ENCODE peak calls at places on chromosomes 1 and 21, in nine cellular contexts. Z, L, N, U, B, P, M, C and O are unnamed samples. For H3K9me3, the result is how much of the 10 kb centered on the place peaks cover.

GRCh38 chr1:94883688-94884087 is 43.2 kb downstream of the CNN3 start:
- DNase-seq in Z (peak), L (peak), N (peak), U (peak), B (no peak), P (no peak), M (no peak), C (no peak), O (no peak)

GRCh38 chr21:41932576-41933258 is 21.1 kb downstream of the C2CD2 start:
- DNase-seq in Z (peak), L (no peak), N (no peak), U (no peak), B (peak), P (peak), M (no peak), C (peak), O (peak)

GRCh38 chr1:77430966-77431735 is 149.3 kb downstream of the AK5 start:
- DNase-seq in Z (no peak), L (no peak), N (no peak), U (no peak), B (no peak), P (no peak), M (no peak), C (no peak), O (no peak)

GRCh38 chr1:42913426-42914091 is 45.1 kb downstream of the SLC2A1 start:
- DNase-seq in Z (peak), L (peak), N (no peak), U (peak), B (peak), P (no peak), M (peak), C (peak), O (no peak)

GRCh38 chr1:210072891-210073509 is 135.0 kb downstream of the SYT14 start:
- DNase-seq in Z (no peak), L (no peak), N (no peak), U (no peak), B (no peak), P (no peak), M (no peak), C (no peak), O (no peak)

GRCh38 chr1:189305279-189305678 is 1172.4 kb downstream of the BRINP3 start:
- DNase-seq in Z (no peak), L (no peak), N (no peak), U (no peak), B (no peak), P (no peak), M (no peak), C (no peak), O (no peak)

GRCh38 chr1:173475564-173476196 is 1.5 kb upstream of the PRDX6 start:
- DNase-seq in Z (peak), L (no peak), N (no peak), U (peak), B (peak), P (no peak), M (no peak), C (no peak), O (peak)

GRCh38 chr1:32100359-32100758 is 7.5 kb upstream of the KPNA6 start:
- DNase-seq in Z (no peak), L (no peak), N (no peak), U (no peak), B (no peak), P (no peak), M (no peak), C (no peak), O (no peak)

GRCh38 chr1:153394391-153394790 is 3.5 kb upstream of the S100A8 start:
- DNase-seq in Z (no peak), L (no peak), N (peak), U (no peak), B (no peak), P (no peak), M (no peak), C (no peak), O (no peak)

GRCh38 chr1:156489166-156489934 is 11.2 kb downstream of the MEF2D start:
- DNase-seq in Z (no peak), L (peak), N (no peak), U (peak), B (no peak), P (peak), M (peak), C (no peak), O (no peak)

GRCh38 chr1:55725378-55725777 is 510.2 kb upstream of the USP24 start:
- DNase-seq in Z (peak), L (no peak), N (no peak), U (no peak), B (no peak), P (no peak), M (no peak), C (no peak), O (no peak)

GRCh38 chr1:181551249-181551648 is 67.9 kb downstream of the CACNA1E start:
- DNase-seq in Z (peak), L (no peak), N (no peak), U (no peak), B (no peak), P (no peak), M (no peak), C (no peak), O (no peak)

GRCh38 chr1:179302076-179302475 is 8.5 kb downstream of the SOAT1 start:
- DNase-seq in Z (no peak), L (no peak), N (no peak), U (no peak), B (no peak), P (no peak), M (no peak), C (no peak), O (no peak)

GRCh38 chr1:76068542-76068941 is 6.0 kb upstream of the ST6GALNAC3 start:
- DNase-seq in Z (peak), L (no peak), N (no peak), U (no peak), B (no peak), P (no peak), M (no peak), C (no peak), O (no peak)

GRCh38 chr1:2636733-2637132 is 3.9 kb upstream of the MMEL1 start:
- DNase-seq in Z (no peak), L (no peak), N (peak), U (no peak), B (no peak), P (no peak), M (no peak), C (no peak), O (peak)

GRCh38 chr1:164360265-164360664 is 198.7 kb upstream of the PBX1 start:
- DNase-seq in Z (no peak), L (no peak), N (no peak), U (no peak), B (no peak), P (no peak), M (no peak), C (no peak), O (no peak)

GRCh38 chr21:45957986-45958610 is 23.5 kb upstream of the COL6A1 start:
- DNase-seq in Z (peak), L (no peak), N (peak), U (no peak), B (no peak), P (no peak), M (no peak), C (no peak), O (no peak)

GRCh38 chr1:92365378-92366044 is 66.7 kb downstream of the RPAP2 start:
- DNase-seq in Z (no peak), L (no peak), N (no peak), U (no peak), B (no peak), P (no peak), M (no peak), C (no peak), O (no peak)

GRCh38 chr21:39562791-39563770 is 49.7 kb upstream of the B3GALT5 start:
- DNase-seq in Z (no peak), L (no peak), N (no peak), U (no peak), B (no peak), P (no peak), M (no peak), C (no peak), O (no peak)

GRCh38 chr1:27179373-27179772 is 24.4 kb upstream of the SLC9A1 start:
- DNase-seq in Z (no peak), L (no peak), N (no peak), U (no peak), B (no peak), P (no peak), M (no peak), C (no peak), O (no peak)
- H3K9me3 ChIP-seq in Z (under half), L (under half), N (under half), U (under half), B (under half), P (under half), M (under half), C (under half), O (under half)

GRCh38 chr1:10753279-10753678 is 43.2 kb downstream of the CASZ1 start:
- DNase-seq in Z (no peak), L (no peak), N (no peak), U (no peak), B (no peak), P (no peak), M (no peak), C (no peak), O (no peak)

GRCh38 chr1:10756842-10757241 is 39.6 kb downstream of the CASZ1 start:
- DNase-seq in Z (no peak), L (no peak), N (no peak), U (no peak), B (no peak), P (no peak), M (no peak), C (no peak), O (no peak)

GRCh38 chr1:10759413-10760200 is 36.8 kb downstream of the CASZ1 start:
- DNase-seq in Z (no peak), L (no peak), N (no peak), U (peak), B (no peak), P (no peak), M (no peak), C (no peak), O (no peak)

GRCh38 chr1:10754571-10755329 is 41.7 kb downstream of the CASZ1 start:
- DNase-seq in Z (peak), L (no peak), N (no peak), U (no peak), B (no peak), P (no peak), M (no peak), C (no peak), O (no peak)

GRCh38 chr1:10755977-10756521 is 40.4 kb downstream of the CASZ1 start:
- DNase-seq in Z (peak), L (peak), N (no peak), U (peak), B (peak), P (peak), M (peak), C (no peak), O (peak)
- TF ChIP-seq CTCF in Z (no peak), L (no peak), N (no peak), U (no peak), B (no peak), P (no peak), M (no peak), C (no peak), O (no peak)

DNA sequence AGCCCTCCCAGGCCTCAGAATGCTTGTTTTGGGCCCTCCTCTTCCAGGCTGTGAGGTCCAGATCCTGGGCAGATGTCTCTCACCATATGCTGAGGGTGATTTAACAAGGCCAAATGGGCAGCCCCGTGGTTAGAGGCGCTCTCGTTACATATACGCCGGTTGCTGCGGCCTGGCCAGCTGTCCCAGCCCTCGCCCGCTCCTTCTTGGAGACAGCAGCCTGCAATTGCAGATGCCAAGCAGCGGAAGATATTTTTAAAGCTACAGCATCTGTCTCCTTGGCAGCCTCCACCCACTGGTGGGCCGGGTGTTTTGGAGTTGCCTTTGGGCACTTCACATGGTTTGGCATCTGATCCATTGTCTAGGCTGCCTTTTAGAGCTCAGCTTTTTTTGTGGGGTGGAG is 178.8 kb upstream of the NFIA start:
- DNase-seq in Z (peak), L (no peak), N (peak), U (no peak), B (no peak), P (no peak), M (no peak), C (no peak), O (peak)
- H3K4me3 ChIP-seq in Z (no peak), L (no peak), N (no peak), U (no peak), B (no peak), P (no peak), M (no peak), C (no peak), O (no peak)

GRCh38 chr1:20048563-20048962 is 21.4 kb upstream of the PLA2G5 start:
- DNase-seq in Z (no peak), L (no peak), N (no peak), U (no peak), B (no peak), P (no peak), M (no peak), C (no peak), O (no peak)
- H3K9me3 ChIP-seq in Z (under half), L (under half), N (under half), U (under half), B (under half), P (under half), M (under half), C (under half), O (under half)

GRCh38 chr1:108643492-108644333 is 17.2 kb downstream of the HENMT1 start:
- DNase-seq in Z (peak), L (peak), N (peak), U (peak), B (peak), P (no peak), M (peak), C (peak), O (peak)
- TF ChIP-seq CTCF in Z (peak), L (peak), N (peak), U (no peak), B (peak), P (peak), M (peak), C (peak), O (peak)